ENCODE peak calls at places on chromosomes 3 and 15, in five cellular contexts. C is HCT116; A is stimulated activated CD4-positive, alpha-beta T cell treated with anti-CD3 and anti-CD28 coated beads, Interleukin-12 subunit alpha, Interleukin-12 subunit beta, amount 100 ng/mL, for 24 hours; T is upper lobe of right lung; P is B cell. M is an unnamed sample.

GRCh38 chr15:27176785-27177406 is 205.9 kb downstream of the GABRG3 start:
- DNase-seq in A (no peak), P (no peak), C (no peak), T (no peak), M (no peak)

GRCh38 chr15:41832875-41833274 is 5.0 kb downstream of the JMJD7 start:
- DNase-seq in T (peak; percentile 76), A (no peak), C (no peak), P (no peak), M (no peak)

GRCh38 chr3:64049136-64049535 is 25.8 kb upstream of the PSMD6 start:
- DNase-seq in P (no peak), T (no peak), C (no peak), A (no peak), M (no peak)

GRCh38 chr3:157459706-157460105 is 23.1 kb downstream of the PTX3 start:
- DNase-seq in T (no peak), A (no peak), P (no peak), C (no peak), M (no peak)

GRCh38 chr15:68644088-68644904 is 65.5 kb downstream of the CORO2B start:
- DNase-seq in P (no peak), T (peak; percentile 36), C (peak; percentile 22), A (no peak), M (no peak)

GRCh38 chr3:149638401-149639092 is 19.3 kb downstream of the WWTR1 start:
- DNase-seq in C (no peak), P (no peak), A (no peak), T (no peak), M (no peak)

GRCh38 chr15:63046927-63047760 is 4.6 kb downstream of the TPM1 start:
- DNase-seq in T (no peak), A (no peak), C (no peak), P (no peak), M (no peak)

GRCh38 chr3:24624938-24625681 is 130.5 kb upstream of the THRB start:
- DNase-seq in P (no peak), A (no peak), C (no peak), T (no peak), M (no peak)

GRCh38 chr3:136281966-136282554 is 31.9 kb downstream of the PCCB start:
- DNase-seq in P (no peak), C (no peak), A (no peak), T (no peak), M (no peak)

GRCh38 chr3:24662449-24663345 is 168.0 kb upstream of the THRB start:
- DNase-seq in T (no peak), A (no peak), P (no peak), C (no peak), M (no peak)

GRCh38 chr3:8755564-8756237 is 13.7 kb downstream of the OXTR start:
- DNase-seq in C (peak; percentile 37), T (no peak), P (no peak), A (no peak), M (no peak)

GRCh38 chr3:147661916-147662315 is 252.8 kb downstream of the ZIC1 start:
- DNase-seq in C (no peak), T (no peak), A (no peak), P (no peak), M (no peak)

GRCh38 chr15:40511472-40512133 is 40.8 kb downstream of the CHST14 start:
- DNase-seq in P (peak; percentile 74), A (no peak), T (peak; percentile 92), C (no peak), M (peak; percentile 58)

GRCh38 chr3:181974198-181974597 is 262.5 kb downstream of the SOX2 start:
- DNase-seq in C (no peak), A (no peak), P (no peak), T (no peak), M (no peak)

GRCh38 chr3:98350082-98350481 is 3.6 kb upstream of the OR5K4 start:
- DNase-seq in C (no peak), P (no peak), A (no peak), T (no peak), M (no peak)

GRCh38 chr3:60760145-60760544 is 491.1 kb downstream of the FHIT start:
- DNase-seq in T (no peak), C (no peak), P (no peak), A (no peak), M (no peak)

GRCh38 chr3:171384101-171384891 is 75.9 kb downstream of the TNIK start:
- DNase-seq in T (no peak), C (no peak), A (no peak), P (no peak), M (no peak)

GRCh38 chr3:4656059-4656458 is 162.9 kb downstream of the ITPR1 start:
- DNase-seq in P (no peak), C (peak; percentile 56), A (no peak), T (peak; percentile 67), M (peak; percentile 44)

GRCh38 chr15:38038659-38039442 is 104.4 kb downstream of the TMCO5A start:
- DNase-seq in A (no peak), P (no peak), C (no peak), T (no peak), M (no peak)

GRCh38 chr3:46690798-46691197 is 2.7 kb downstream of the ALS2CL start:
- DNase-seq in C (no peak), A (no peak), P (no peak), T (peak; percentile 83), M (no peak)

GRCh38 chr15:81165565-81165964 is 31.1 kb upstream of the IL16 start:
- DNase-seq in C (no peak), P (no peak), T (no peak), A (no peak), M (no peak)

GRCh38 chr3:22159004-22159695 is 408.1 kb upstream of the ZNF385D start:
- DNase-seq in P (no peak), T (no peak), C (no peak), A (no peak), M (peak; percentile 11)

GRCh38 chr3:69763458-69763857 is 24.2 kb downstream of the MITF start:
- DNase-seq in C (no peak), A (no peak), T (no peak), P (no peak), M (no peak)

GRCh38 chr15:30921781-30922371 is 18.2 kb downstream of the FAN1 start:
- DNase-seq in C (no peak), P (no peak), T (no peak), A (no peak), M (no peak)

GRCh38 chr3:50256978-50257890 is 11.7 kb upstream of the SEMA3B start:
- DNase-seq in A (no peak), P (peak; percentile 41), T (no peak), C (no peak), M (no peak)

GRCh38 chr3:113495035-113495434 is 19.9 kb downstream of the SPICE1 start:
- DNase-seq in T (no peak), C (peak; percentile 23), A (no peak), P (no peak), M (peak; percentile 13)

GRCh38 chr3:112376996-112377395 is 44.0 kb downstream of the CD200 start:
- DNase-seq in P (no peak), T (no peak), A (no peak), C (no peak), M (no peak)

GRCh38 chr3:88984832-88985231 is 122.6 kb upstream of the EPHA3 start:
- DNase-seq in C (no peak), P (no peak), A (no peak), T (no peak), M (no peak)

GRCh38 chr15:38690221-38690620 is 125.6 kb upstream of the RASGRP1 start:
- DNase-seq in C (no peak), T (no peak), A (no peak), P (no peak), M (no peak)

GRCh38 chr3:44509985-44510360 is 32.5 kb upstream of the ZNF445 start:
- DNase-seq in P (no peak), A (no peak), T (no peak), C (no peak), M (no peak)

GRCh38 chr3:189322339-189322738 is 150.6 kb downstream of the TPRG1 start:
- DNase-seq in C (no peak), T (no peak), P (no peak), A (no peak), M (no peak)

GRCh38 chr15:70109522-70109921 is 11.8 kb upstream of the TLE3 start:
- DNase-seq in P (no peak), C (no peak), A (no peak), T (no peak), M (no peak)

GRCh38 chr3:43217633-43218032 is 68.7 kb upstream of the SNRK start:
- DNase-seq in A (no peak), C (no peak), T (no peak), P (no peak), M (no peak)

GRCh38 chr15:58527573-58528196 is 95.9 kb downstream of the LIPC start:
- DNase-seq in C (no peak), P (no peak), A (no peak), T (no peak), M (no peak)

GRCh38 chr3:99659965-99660364 is 21.6 kb downstream of the COL8A1 start:
- DNase-seq in C (no peak), A (no peak), P (no peak), T (peak; percentile 60), M (no peak)

GRCh38 chr3:197256836-197257444 is 41.5 kb downstream of the DLG1 start:
- DNase-seq in A (no peak), C (peak; percentile 39), T (no peak), P (no peak), M (peak; percentile 35)

GRCh38 chr3:190217081-190217480 is 96.4 kb upstream of the P3H2 start:
- DNase-seq in P (no peak), A (no peak), C (no peak), T (no peak), M (no peak)

GRCh38 chr3:185270262-185270955 is 16.6 kb upstream of the EHHADH start:
- DNase-seq in C (no peak), A (no peak), P (no peak), T (no peak), M (no peak)